ENCODE peak calls at places on chromosomes 2 and 18, in eight cellular contexts. N is OCI-LY7, P is sigmoid colon, H is mucosa of descending colon, A is omental fat pad, K is HCT116, C is nephron progenitor cell, W is IMR-90. G is an unnamed sample.

GRCh38 chr2:147782521-147782920 is 62.3 kb upstream of the ACVR2A start:
- DNase-seq in K (no peak), C (no peak), P (no peak), W (peak), N (no peak), H (no peak), A (no peak), G (no peak)

GRCh38 chr18:58057291-58057965 is 13.4 kb downstream of the NEDD4L start:
- DNase-seq in N (no peak), K (no peak), W (no peak), C (no peak), P (no peak), H (no peak), A (no peak), G (no peak)

GRCh38 chr2:177467646-177468045 is 75.1 kb downstream of the AGPS start:
- DNase-seq in N (no peak), W (peak), P (no peak), K (no peak), H (no peak), C (no peak), A (no peak), G (no peak)

GRCh38 chr2:12259497-12259896 is 457.2 kb upstream of the TRIB2 start:
- DNase-seq in A (no peak), P (no peak), H (no peak), W (no peak), C (no peak), N (no peak), K (no peak), G (no peak)

GRCh38 chr2:47076586-47077441 is 78.3 kb downstream of the STPG4 start:
- DNase-seq in K (peak), N (no peak), A (no peak), W (peak), C (no peak), P (no peak), H (no peak), G (no peak)

GRCh38 chr2:23707096-23707495 is 219.8 kb downstream of the ATAD2B start:
- DNase-seq in H (no peak), A (no peak), W (peak), N (no peak), K (no peak), C (no peak), P (no peak), G (no peak)

GRCh38 chr2:37842732-37843353 is 82.2 kb upstream of the RMDN2 start:
- DNase-seq in P (no peak), C (no peak), K (no peak), H (no peak), N (no peak), A (no peak), W (no peak), G (no peak)

GRCh38 chr2:110724820-110725219 is 7.6 kb upstream of the ACOXL start:
- DNase-seq in P (no peak), H (no peak), W (no peak), A (no peak), N (no peak), C (no peak), K (no peak), G (no peak)

GRCh38 chr2:44245068-44245861 is 30.0 kb upstream of the SLC3A1 start:
- DNase-seq in C (no peak), N (no peak), H (no peak), A (no peak), W (no peak), K (no peak), P (no peak), G (no peak)

GRCh38 chr2:113979172-113980128 is 89.6 kb downstream of the ACTR3 start:
- DNase-seq in P (no peak), C (no peak), W (no peak), A (no peak), K (no peak), N (peak), H (peak), G (peak)

GRCh38 chr2:74554821-74555531 is 456 bp downstream of the DOK1 start:
- DNase-seq in C (peak), W (peak), H (peak), N (peak), K (no peak), P (peak), A (no peak), G (peak)

GRCh38 chr18:25233582-25234362 is 118.2 kb downstream of the ZNF521 start:
- DNase-seq in K (no peak), C (no peak), A (no peak), N (no peak), H (no peak), W (peak), P (no peak), G (no peak)

GRCh38 chr2:133213651-133214050 is 354.6 kb downstream of the NCKAP5 start:
- DNase-seq in P (no peak), W (peak), K (no peak), H (no peak), C (no peak), N (no peak), A (no peak), G (no peak)

GRCh38 chr2:16293398-16293797 is 353.0 kb downstream of the MYCN start:
- DNase-seq in W (no peak), N (no peak), A (no peak), K (no peak), C (no peak), H (no peak), P (no peak), G (no peak)

GRCh38 chr2:151043484-151043883 is 218.2 kb downstream of the RBM43 start:
- DNase-seq in N (no peak), A (no peak), C (no peak), P (no peak), W (peak), H (no peak), K (peak), G (no peak)

GRCh38 chr18:48828201-48828580 is 122.6 kb downstream of the SMAD7 start:
- DNase-seq in K (no peak), P (no peak), W (no peak), A (no peak), N (no peak), C (no peak), H (no peak), G (no peak)

GRCh38 chr2:53021285-53021684 is 746.3 kb upstream of the CHAC2 start:
- DNase-seq in K (no peak), P (no peak), A (no peak), W (peak), H (no peak), N (no peak), C (no peak), G (no peak)

GRCh38 chr2:94871226-94872087 is at the start of gene TEKT4:
- DNase-seq in C (peak), A (no peak), K (no peak), P (no peak), W (no peak), H (no peak), N (no peak), G (no peak)

GRCh38 chr2:171271380-171271779 is 110.7 kb upstream of the TLK1 start:
- DNase-seq in C (no peak), A (no peak), H (no peak), P (no peak), W (no peak), K (no peak), N (no peak), G (no peak)

GRCh38 chr2:170524828-170525565 is 190.1 kb upstream of the SP5 start:
- DNase-seq in P (no peak), C (no peak), A (no peak), H (no peak), N (no peak), K (no peak), W (peak), G (no peak)

GRCh38 chr18:58186258-58186948 is 142.4 kb downstream of the NEDD4L start:
- DNase-seq in W (peak), C (no peak), H (no peak), A (no peak), K (no peak), P (no peak), N (no peak), G (no peak)

GRCh38 chr2:163594572-163594971 is 141.2 kb downstream of the FIGN start:
- DNase-seq in W (no peak), A (no peak), H (no peak), K (no peak), C (no peak), P (no peak), N (no peak), G (no peak)

GRCh38 chr18:39199231-39199855 is 1633.7 kb upstream of the CELF4 start:
- DNase-seq in N (no peak), P (no peak), A (no peak), H (no peak), W (no peak), K (no peak), C (no peak), G (no peak)

GRCh38 chr18:41940506-41941215 is 14.4 kb upstream of the PIK3C3 start:
- DNase-seq in A (no peak), N (no peak), H (no peak), K (no peak), C (no peak), P (no peak), W (peak), G (no peak)

DNA sequence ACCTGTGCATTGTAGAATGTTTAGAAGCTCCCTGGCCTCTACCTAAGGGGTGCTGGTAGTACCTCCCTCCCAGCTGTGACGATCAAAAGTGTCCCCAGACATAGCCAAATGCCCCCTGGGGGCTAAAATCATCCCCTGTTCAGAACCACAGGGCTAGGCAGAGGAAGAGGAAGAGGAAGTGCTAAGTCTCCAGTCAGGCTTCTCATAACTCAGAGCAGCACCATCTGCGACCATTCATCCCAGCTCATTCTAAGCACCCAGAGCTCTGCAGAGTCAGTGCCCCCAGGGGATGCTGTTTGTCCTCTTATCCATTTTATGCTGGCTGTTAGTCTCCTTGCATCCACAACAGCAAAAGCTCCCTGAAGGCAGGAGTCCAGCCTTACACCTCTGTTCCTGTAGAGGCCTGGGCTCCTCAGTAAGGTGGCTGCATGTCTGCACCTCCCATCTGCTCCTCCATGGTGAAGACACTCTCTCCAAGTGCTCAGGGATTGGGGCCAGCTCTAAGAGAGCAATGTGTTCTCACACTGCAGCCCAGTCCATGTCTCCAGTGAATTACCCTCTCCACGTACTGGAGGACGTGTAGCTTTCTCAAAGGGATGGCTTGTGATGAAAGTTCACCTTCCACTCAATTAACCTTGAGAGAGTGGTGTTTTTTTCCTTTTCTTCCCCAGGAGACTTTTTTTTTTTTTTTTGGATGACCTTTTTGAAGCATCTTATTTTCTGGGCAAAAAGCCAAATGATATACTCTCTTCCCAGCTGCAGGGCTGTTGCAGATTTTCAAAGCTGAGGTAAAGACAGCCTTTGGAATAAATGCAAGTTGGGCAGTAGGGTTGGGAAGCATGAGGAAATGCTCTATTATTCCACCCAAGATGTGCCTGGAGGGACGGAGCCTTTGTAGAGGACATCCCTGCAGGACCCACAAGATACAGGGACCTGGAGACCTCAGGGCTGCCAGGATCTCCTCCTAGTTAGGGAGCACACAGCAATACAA is 158.9 kb upstream of the SLC14A2 start:
- DNase-seq in H (no peak), A (no peak), C (no peak), N (peak), W (no peak), P (no peak), K (no peak), G (no peak)
- TF ChIP-seq CTCF in H (no peak), A (no peak), C (no peak), N (peak), W (no peak), P (no peak), K (no peak), G (no peak)

DNA sequence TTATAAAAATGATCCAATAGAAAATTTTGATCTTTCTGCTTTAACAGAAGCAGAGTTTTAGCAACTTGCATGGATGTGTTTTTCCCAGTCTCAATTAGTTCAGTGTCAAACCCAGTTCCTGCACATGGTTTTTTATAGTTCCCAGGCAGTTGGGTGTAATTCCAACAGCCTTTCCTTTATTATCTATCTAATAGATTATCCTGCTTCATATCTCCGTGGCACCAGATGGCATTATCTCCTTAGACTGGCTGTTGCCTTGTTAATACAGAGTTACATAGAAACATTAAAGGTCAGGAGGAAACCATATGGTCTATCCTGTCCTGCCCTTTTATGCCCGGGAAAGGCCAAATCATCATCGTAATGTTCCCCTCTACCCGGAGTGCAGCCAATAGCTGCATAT is 400.9 kb upstream of the SMIM21 start:
- DNase-seq in C (no peak), P (no peak), A (no peak), W (no peak), K (no peak), N (no peak), H (no peak), G (no peak)
- TF ChIP-seq CTCF in C (no peak), P (no peak), A (no peak), W (no peak), K (no peak), N (no peak), H (no peak), G (no peak)

DNA sequence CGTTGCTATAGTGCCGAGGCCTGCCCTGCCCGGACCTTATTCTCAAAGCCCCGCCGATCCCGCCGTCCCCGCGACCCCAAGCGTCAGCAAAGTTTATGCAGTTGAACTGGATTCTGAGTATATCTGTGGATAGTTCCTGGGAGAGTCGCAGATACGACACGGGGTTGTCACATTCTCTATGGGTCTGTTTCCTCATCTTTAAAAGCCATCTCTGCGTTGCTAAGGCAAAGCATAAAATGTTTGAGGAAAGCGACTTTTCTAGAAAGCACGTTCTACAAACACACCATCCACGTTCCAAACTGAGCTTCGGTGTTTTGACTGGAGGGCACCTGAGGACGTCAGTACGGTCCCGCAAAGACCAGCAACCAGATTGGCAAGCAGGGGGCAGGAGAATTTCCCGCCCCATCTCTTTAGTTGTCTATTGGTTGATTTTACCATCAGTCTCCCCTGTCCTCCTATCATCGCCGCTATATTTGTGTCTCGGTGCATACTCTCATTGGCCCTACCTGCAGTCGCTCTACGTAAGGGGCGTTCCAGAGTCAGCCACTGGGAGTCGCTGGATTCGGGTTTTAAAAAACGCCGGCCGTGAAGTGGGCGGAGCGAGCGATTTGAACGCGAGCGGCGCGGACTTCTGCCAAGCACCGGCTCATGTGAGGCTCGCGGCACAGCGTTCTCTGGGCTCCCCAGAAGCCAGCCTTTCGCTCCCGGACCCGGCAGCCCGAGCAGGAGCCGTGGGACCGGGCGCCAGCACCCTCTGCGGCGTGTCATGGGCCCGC is at the start of gene CENPA:
- DNase-seq in C (peak), P (peak), K (peak), H (peak), W (peak), A (peak), N (peak), G (peak)
- TF ChIP-seq CTCF in C (no peak), P (no peak), K (no peak), H (peak), W (peak), A (no peak), N (no peak), G (no peak)

DNA sequence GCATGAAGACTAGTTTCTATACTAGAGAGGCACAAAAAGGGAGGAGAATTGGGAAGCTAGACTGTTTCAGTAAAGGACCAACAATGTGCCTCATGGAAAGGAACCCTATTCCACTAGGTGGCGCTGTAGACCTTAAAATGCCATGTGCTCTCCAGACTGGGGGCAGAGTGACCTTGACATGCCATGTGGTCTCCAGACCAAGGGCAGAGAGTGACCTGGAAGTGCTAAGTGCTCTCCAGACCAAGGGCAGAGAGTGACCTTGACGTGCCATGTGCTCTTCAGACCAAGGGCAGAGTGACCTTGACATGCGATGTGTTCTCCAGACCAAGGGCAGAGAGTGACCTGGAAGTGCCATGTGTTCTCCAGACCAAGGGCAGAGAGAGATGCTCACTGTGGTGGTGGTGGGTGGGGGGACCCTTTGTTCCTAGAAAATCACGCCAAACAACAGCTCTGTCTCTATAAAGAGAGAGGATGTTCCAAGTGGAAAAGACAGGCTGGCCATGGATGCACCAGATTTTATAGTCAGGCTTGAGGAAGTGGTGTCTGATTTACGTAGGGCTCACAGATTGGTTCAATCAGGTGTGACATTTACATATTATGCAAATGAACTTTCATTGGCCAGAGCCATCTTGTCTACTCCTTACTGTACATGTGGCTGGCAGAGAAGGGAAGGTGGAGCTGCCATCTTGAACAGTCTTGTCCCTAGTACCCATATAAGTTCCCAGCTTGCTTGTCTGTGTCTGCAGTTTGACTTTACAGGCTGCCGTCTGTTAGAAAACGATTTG is 344.0 kb upstream of the DDX18 start:
- DNase-seq in A (no peak), K (peak), P (no peak), W (no peak), N (peak), C (peak), H (peak), G (no peak)
- TF ChIP-seq CTCF in A (no peak), K (no peak), P (no peak), W (peak), N (peak), C (peak), H (no peak), G (peak)

GRCh38 chr2:240131941-240132650 is 4.0 kb downstream of the COPS9 start:
- DNase-seq in A (no peak), H (no peak), P (no peak), W (no peak), N (no peak), K (no peak), C (no peak), G (peak)
- TF ChIP-seq CTCF in A (no peak), H (no peak), P (no peak), W (peak), N (peak), K (no peak), C (no peak), G (no peak)

GRCh38 chr2:70868970-70869369 is 33.4 kb upstream of the CD207 start:
- DNase-seq in N (no peak), A (no peak), C (no peak), H (no peak), P (no peak), K (no peak), W (no peak), G (no peak)
- TF ChIP-seq CTCF in N (no peak), A (no peak), C (no peak), H (no peak), P (no peak), K (no peak), W (no peak), G (no peak)

DNA sequence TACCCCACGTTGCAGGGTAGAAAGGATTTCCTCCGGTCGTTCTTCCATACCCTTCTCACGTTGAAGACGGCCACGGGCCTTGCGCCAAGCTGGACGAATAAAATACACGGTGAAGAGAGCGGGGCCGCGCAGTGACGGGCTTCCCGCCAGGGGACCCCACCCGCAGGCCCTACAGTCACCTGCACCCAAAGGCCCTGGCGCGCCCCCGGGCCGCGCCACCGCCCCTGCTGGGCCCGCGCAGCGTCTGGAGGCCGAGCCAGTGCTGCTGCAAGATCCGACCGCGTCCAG is 199 bp downstream of the FBXO15 start:
- DNase-seq in A (no peak), K (no peak), W (no peak), N (no peak), P (no peak), C (no peak), H (no peak), G (no peak)
- TF ChIP-seq CTCF in A (no peak), K (no peak), W (no peak), N (no peak), P (no peak), C (no peak), H (no peak), G (no peak)

GRCh38 chr2:112481050-112481527 is 867 bp upstream of the TTL start:
- DNase-seq in K (peak), N (peak), W (peak), P (peak), C (peak), A (peak), H (peak), G (peak)
- TF ChIP-seq CTCF in K (peak), N (peak), W (peak), P (peak), C (peak), A (no peak), H (peak), G (peak)

GRCh38 chr2:9971105-9971818 is 19.8 kb downstream of the GRHL1 start:
- DNase-seq in N (no peak), A (no peak), K (no peak), H (no peak), P (no peak), C (no peak), W (peak), G (no peak)
- TF ChIP-seq CTCF in N (no peak), A (no peak), K (no peak), H (no peak), P (no peak), C (no peak), W (no peak), G (no peak)

G was measured in natural killer cell.